ENCODE peak calls at places on chromosomes 5 and 9, in four cellular contexts. A is MCF 10A, O is mammary epithelial cell, B is RCC 7860. Z is an unnamed sample.

GRCh38 chr5:171893290-171893890 is 107.8 kb downstream of the SMIM23 start:
- DNase-seq in A (peak), O (no peak), B (no peak), Z (no peak)

GRCh38 chr5:150181766-150182545 is 7.9 kb upstream of the SLC6A7 start:
- DNase-seq in A (no peak), O (no peak), B (no peak), Z (no peak)

GRCh38 chr5:123708074-123708806 is 196.3 kb downstream of the CSNK1G3 start:
- DNase-seq in A (peak), O (peak), B (peak), Z (no peak)

GRCh38 chr5:119439140-119439625 is 13.1 kb upstream of the HSD17B4 start:
- DNase-seq in A (peak), O (peak), B (no peak), Z (no peak)

GRCh38 chr9:97855486-97855875 is 2.5 kb downstream of the FOXE1 start:
- DNase-seq in A (no peak), O (no peak), B (no peak), Z (no peak)

GRCh38 chr5:142320851-142321560 is 3.8 kb downstream of the SPRY4 start:
- DNase-seq in A (peak), O (no peak), B (no peak), Z (no peak)

GRCh38 chr5:36153727-36154126 is 1.8 kb downstream of the SKP2 start:
- DNase-seq in A (no peak), O (no peak), B (no peak), Z (no peak)

GRCh38 chr9:5452286-5452609 is 1.9 kb downstream of the CD274 start:
- DNase-seq in A (no peak), O (no peak), B (no peak), Z (no peak)

GRCh38 chr9:91024841-91025240 is 223.2 kb downstream of the SYK start:
- DNase-seq in A (no peak), O (no peak), B (no peak), Z (no peak)

GRCh38 chr5:36269479-36269878 is 27.8 kb upstream of the NADK2 start:
- DNase-seq in A (no peak), O (no peak), B (no peak), Z (no peak)

GRCh38 chr5:157729858-157730257 is 1.4 kb upstream of the THG1L start:
- DNase-seq in A (no peak), O (no peak), B (no peak), Z (no peak)

GRCh38 chr5:38871790-38872551 is 26.2 kb downstream of the OSMR start:
- DNase-seq in A (peak), O (peak), B (peak), Z (no peak)

GRCh38 chr5:112202694-112203093 is 216.4 kb downstream of the EPB41L4A start:
- DNase-seq in A (no peak), O (peak), B (no peak), Z (no peak)

GRCh38 chr5:83731638-83732037 is 11.0 kb upstream of the HAPLN1 start:
- DNase-seq in A (no peak), O (no peak), B (no peak), Z (no peak)

GRCh38 chr5:38663276-38663675 is 106.8 kb upstream of the LIFR start:
- DNase-seq in A (no peak), O (no peak), B (no peak), Z (no peak)

GRCh38 chr5:171149772-171150171 is 159.3 kb upstream of the TLX3 start:
- DNase-seq in A (no peak), O (no peak), B (no peak), Z (no peak)

Z was measured in activated T-helper 1 cell treated with anti-CD3 and anti-CD28 coated beads, Interleukin-12 subunit alpha, Interleukin-12 subunit beta, Interleukin-2, Interleukin-4 antibody, amounts not matched to agents 30 ng/mL and 10 ng/mL and 1 ng/mL, durations not matched to agents 14 hours and 24 hours and 36 hours.